ENCODE peak calls at places on chromosomes 5 and 9, in four cellular contexts. One of them, this sample, is unnamed. For H3K36me3, the result is how much of the 10 kb centered on the place peaks cover.

GRCh38 chr9:81814794-81815464 is 113.3 kb upstream of the SPATA31D4 start:
- DNase-seq in CD8-positive, alpha-beta memory T cell: no peak
- DNase-seq in lung: no peak
- DNase-seq in aorta: no peak
- DNase-seq in this sample: no peak

GRCh38 chr5:129905467-129906176 is 1.4 kb downstream of the CHSY3 start:
- DNase-seq in CD8-positive, alpha-beta memory T cell: no peak
- DNase-seq in lung: no peak
- DNase-seq in aorta: peak
- DNase-seq in this sample: peak

GRCh38 chr9:86487222-86487841 is 133.1 kb upstream of the TUT7 start:
- DNase-seq in CD8-positive, alpha-beta memory T cell: no peak
- DNase-seq in lung: no peak
- DNase-seq in aorta: no peak
- DNase-seq in this sample: no peak

GRCh38 chr9:134552349-134552990 is 89.1 kb upstream of the COL5A1 start:
- DNase-seq in CD8-positive, alpha-beta memory T cell: no peak
- DNase-seq in lung: no peak
- DNase-seq in aorta: peak
- DNase-seq in this sample: no peak

GRCh38 chr5:132263548-132264261 is 6.2 kb downstream of the PDLIM4 start:
- DNase-seq in CD8-positive, alpha-beta memory T cell: no peak
- DNase-seq in lung: peak
- DNase-seq in aorta: peak
- DNase-seq in this sample: peak

GRCh38 chr5:95809414-95809960 is 13.0 kb downstream of the GLRX start:
- DNase-seq in CD8-positive, alpha-beta memory T cell: no peak
- DNase-seq in lung: no peak
- DNase-seq in aorta: no peak
- DNase-seq in this sample: no peak

GRCh38 chr9:95772320-95773060 is 103.0 kb upstream of the ERCC6L2 start:
- DNase-seq in CD8-positive, alpha-beta memory T cell: no peak
- DNase-seq in lung: peak
- DNase-seq in aorta: no peak
- DNase-seq in this sample: peak

GRCh38 chr5:132110930-132111329 is 37.3 kb downstream of the CSF2 start:
- DNase-seq in CD8-positive, alpha-beta memory T cell: no peak
- DNase-seq in lung: no peak
- DNase-seq in aorta: no peak
- DNase-seq in this sample: no peak

GRCh38 chr5:139052975-139053374 is 145.2 kb downstream of the SIL1 start:
- DNase-seq in CD8-positive, alpha-beta memory T cell: no peak
- DNase-seq in lung: no peak
- DNase-seq in aorta: no peak
- DNase-seq in this sample: no peak

GRCh38 chr9:114016101-114016500 is 62.0 kb downstream of the AMBP start:
- DNase-seq in CD8-positive, alpha-beta memory T cell: no peak
- DNase-seq in lung: no peak
- DNase-seq in aorta: peak
- DNase-seq in this sample: peak

GRCh38 chr9:35774907-35775635 is 16.3 kb upstream of the NPR2 start:
- DNase-seq in CD8-positive, alpha-beta memory T cell: no peak
- DNase-seq in lung: no peak
- DNase-seq in aorta: no peak
- DNase-seq in this sample: no peak

GRCh38 chr9:110217656-110218099 is 9.7 kb upstream of the C9orf152 start:
- DNase-seq in CD8-positive, alpha-beta memory T cell: no peak
- DNase-seq in lung: no peak
- DNase-seq in aorta: no peak
- DNase-seq in this sample: no peak

GRCh38 chr5:101995585-101995984 is 300.5 kb downstream of the SLCO4C1 start:
- DNase-seq in CD8-positive, alpha-beta memory T cell: no peak
- DNase-seq in lung: no peak
- DNase-seq in aorta: no peak
- DNase-seq in this sample: peak

GRCh38 chr5:30042677-30043076 is 1150.8 kb upstream of the CDH6 start:
- DNase-seq in CD8-positive, alpha-beta memory T cell: no peak
- DNase-seq in lung: no peak
- DNase-seq in aorta: no peak
- DNase-seq in this sample: no peak

GRCh38 chr5:158560170-158560569 is 539.5 kb downstream of the EBF1 start:
- DNase-seq in CD8-positive, alpha-beta memory T cell: no peak
- DNase-seq in lung: no peak
- DNase-seq in aorta: no peak
- DNase-seq in this sample: no peak

GRCh38 chr9:114473447-114473801 is 31.8 kb downstream of the WHRN start:
- DNase-seq in CD8-positive, alpha-beta memory T cell: no peak
- DNase-seq in lung: no peak
- DNase-seq in aorta: no peak
- DNase-seq in this sample: no peak

GRCh38 chr5:5025774-5026406 is 114.2 kb upstream of the ADAMTS16 start:
- DNase-seq in CD8-positive, alpha-beta memory T cell: no peak
- DNase-seq in lung: no peak
- DNase-seq in aorta: no peak
- DNase-seq in this sample: no peak

GRCh38 chr9:90860826-90861225 is 59.2 kb downstream of the SYK start:
- DNase-seq in CD8-positive, alpha-beta memory T cell: no peak
- DNase-seq in lung: peak
- DNase-seq in aorta: no peak
- DNase-seq in this sample: no peak

GRCh38 chr9:89601856-89602562 is 2.8 kb upstream of the GADD45G start:
- DNase-seq in CD8-positive, alpha-beta memory T cell: no peak
- DNase-seq in lung: no peak
- DNase-seq in aorta: no peak
- DNase-seq in this sample: no peak

GRCh38 chr5:126100767-126101166 is 322.4 kb upstream of the GRAMD2B start:
- DNase-seq in CD8-positive, alpha-beta memory T cell: no peak
- DNase-seq in lung: no peak
- DNase-seq in aorta: no peak
- DNase-seq in this sample: no peak

GRCh38 chr9:99257723-99258364 is 35.8 kb downstream of the SEC61B start:
- DNase-seq in CD8-positive, alpha-beta memory T cell: no peak
- DNase-seq in lung: no peak
- DNase-seq in aorta: no peak
- DNase-seq in this sample: no peak

GRCh38 chr9:22052376-22052945 is 43.4 kb upstream of the CDKN2B start:
- DNase-seq in CD8-positive, alpha-beta memory T cell: peak
- DNase-seq in lung: no peak
- DNase-seq in aorta: no peak
- DNase-seq in this sample: no peak

GRCh38 chr5:149418910-149419531 is 39.9 kb upstream of the IL17B start:
- DNase-seq in CD8-positive, alpha-beta memory T cell: no peak
- DNase-seq in lung: no peak
- DNase-seq in aorta: peak
- DNase-seq in this sample: no peak

GRCh38 chr9:133347985-133348762 is at the start of the genes MED22 and RPL7A:
- DNase-seq in CD8-positive, alpha-beta memory T cell: peak
- DNase-seq in lung: peak
- DNase-seq in aorta: peak
- DNase-seq in this sample: peak

GRCh38 chr5:37771203-37771611 is 68.6 kb downstream of the GDNF start:
- DNase-seq in CD8-positive, alpha-beta memory T cell: no peak
- DNase-seq in lung: no peak
- DNase-seq in aorta: no peak
- DNase-seq in this sample: no peak

GRCh38 chr9:137006116-137007003 is 10.0 kb upstream of the CLIC3 start:
- DNase-seq in CD8-positive, alpha-beta memory T cell: no peak
- DNase-seq in lung: no peak
- DNase-seq in aorta: no peak
- DNase-seq in this sample: no peak

GRCh38 chr5:135236187-135236835 is 162.7 kb downstream of the MACROH2A1 start:
- DNase-seq in CD8-positive, alpha-beta memory T cell: no peak
- DNase-seq in lung: no peak
- DNase-seq in aorta: no peak
- DNase-seq in this sample: no peak

GRCh38 chr9:89022902-89023301 is 31.6 kb downstream of the S1PR3 start:
- DNase-seq in CD8-positive, alpha-beta memory T cell: no peak
- DNase-seq in lung: peak
- DNase-seq in aorta: no peak
- DNase-seq in this sample: no peak

GRCh38 chr9:131702911-131703310 is 37.0 kb downstream of the RAPGEF1 start:
- DNase-seq in CD8-positive, alpha-beta memory T cell: no peak
- DNase-seq in lung: no peak
- DNase-seq in aorta: no peak
- DNase-seq in this sample: no peak

GRCh38 chr5:145834917-145835838 is at the start of gene PRELID2:
- DNase-seq in CD8-positive, alpha-beta memory T cell: peak
- DNase-seq in lung: peak
- DNase-seq in aorta: peak
- DNase-seq in this sample: peak

GRCh38 chr5:53288511-53288910 is 179.0 kb upstream of the MOCS2 start:
- DNase-seq in CD8-positive, alpha-beta memory T cell: no peak
- DNase-seq in lung: no peak
- DNase-seq in aorta: no peak
- DNase-seq in this sample: no peak

GRCh38 chr5:134509308-134510040 is 16.0 kb upstream of the JADE2 start:
- DNase-seq in CD8-positive, alpha-beta memory T cell: no peak
- DNase-seq in lung: no peak
- DNase-seq in aorta: peak
- DNase-seq in this sample: no peak

GRCh38 chr5:111699324-111699723 is 57.7 kb downstream of the NREP start:
- DNase-seq in CD8-positive, alpha-beta memory T cell: no peak
- DNase-seq in lung: peak
- DNase-seq in aorta: no peak
- DNase-seq in this sample: no peak

GRCh38 chr5:96148376-96148775 is 186.7 kb upstream of the ELL2 start:
- DNase-seq in CD8-positive, alpha-beta memory T cell: no peak
- DNase-seq in lung: no peak
- DNase-seq in aorta: no peak
- DNase-seq in this sample: no peak

GRCh38 chr9:134827993-134828392 is 52.6 kb upstream of the FCN2 start:
- DNase-seq in CD8-positive, alpha-beta memory T cell: no peak
- DNase-seq in lung: no peak
- DNase-seq in aorta: no peak
- DNase-seq in this sample: no peak

GRCh38 chr5:170536498-170536897 is 32.7 kb downstream of the KCNIP1 start:
- DNase-seq in CD8-positive, alpha-beta memory T cell: no peak
- DNase-seq in lung: no peak
- DNase-seq in aorta: no peak
- DNase-seq in this sample: no peak

DNA sequence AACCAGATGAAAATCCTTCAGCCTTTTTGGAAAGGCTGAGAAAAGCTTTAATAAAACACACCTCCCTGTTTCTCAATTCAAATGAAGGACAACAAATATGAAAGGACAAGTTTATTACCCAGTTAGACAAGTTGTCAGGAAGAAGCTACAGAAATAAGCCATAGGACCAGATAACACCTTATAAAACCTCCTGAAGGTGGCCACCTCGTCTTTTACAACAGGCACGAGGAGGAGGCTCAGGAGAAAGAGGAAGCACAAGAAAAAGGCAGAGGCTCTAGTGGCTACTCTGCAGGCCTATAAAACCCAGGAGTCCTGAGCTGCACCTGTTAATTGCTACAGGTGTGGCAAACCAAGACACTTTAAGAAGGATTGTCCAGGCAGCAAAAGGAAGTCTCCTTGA is 352.1 kb upstream of the CDH18 start:
- DNase-seq in CD8-positive, alpha-beta memory T cell: no peak
- DNase-seq in lung: no peak
- DNase-seq in aorta: no peak
- DNase-seq in this sample: no peak
- H3K36me3 ChIP-seq in CD8-positive, alpha-beta memory T cell: under half
- H3K36me3 ChIP-seq in lung: under half
- H3K36me3 ChIP-seq in aorta: under half
- H3K36me3 ChIP-seq in this sample: under half

DNA sequence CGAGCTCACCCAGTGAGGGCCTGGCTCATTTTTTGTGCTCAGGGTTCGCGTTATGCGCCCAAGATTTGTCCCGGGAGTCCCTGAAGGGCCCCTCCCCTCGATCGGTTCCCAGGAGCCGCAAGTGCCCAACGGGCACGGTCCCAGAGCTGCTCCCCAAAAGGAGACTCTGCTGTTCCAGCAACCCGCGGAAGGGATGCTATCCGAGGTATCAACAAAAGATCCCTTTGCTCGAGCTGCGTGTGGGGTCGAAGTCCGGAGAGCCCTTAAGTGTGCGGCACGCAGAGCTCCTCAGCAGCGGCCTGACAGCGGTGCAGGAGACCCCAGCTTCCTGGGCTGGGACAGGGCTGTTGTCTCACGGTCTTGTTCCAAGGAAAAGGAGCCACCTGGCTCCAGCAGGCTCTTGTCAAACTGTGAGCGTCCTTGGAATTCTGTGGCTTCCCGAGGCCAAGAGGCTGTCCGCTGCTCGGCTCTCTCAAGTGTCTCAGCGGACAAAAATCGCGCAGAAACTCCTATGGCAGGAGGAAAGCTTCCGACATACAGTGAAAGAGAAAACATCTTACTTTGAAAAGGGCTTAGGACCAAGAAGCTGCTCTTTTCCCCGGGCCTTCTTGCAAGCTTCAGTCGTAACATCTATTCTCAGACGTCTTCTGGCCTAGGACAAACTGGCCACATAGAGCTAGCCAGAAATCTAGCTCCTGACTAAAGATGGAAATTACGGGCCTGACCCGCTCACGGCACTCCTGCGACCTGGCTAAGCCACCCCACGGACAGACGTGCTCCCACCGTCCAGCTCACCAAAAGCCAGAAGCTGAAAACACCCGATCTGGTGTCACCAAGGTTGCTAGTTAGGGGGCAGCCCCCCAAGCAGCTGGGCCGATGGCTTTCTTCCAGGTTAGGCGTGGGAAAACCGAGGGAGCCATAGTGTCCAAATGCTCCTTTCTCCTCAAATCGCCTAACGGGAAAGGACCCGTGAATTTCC is 2.6 kb upstream of the FOXB2 start:
- DNase-seq in CD8-positive, alpha-beta memory T cell: no peak
- DNase-seq in lung: no peak
- DNase-seq in aorta: no peak
- DNase-seq in this sample: no peak
- H3K4me3 ChIP-seq in CD8-positive, alpha-beta memory T cell: no peak
- H3K4me3 ChIP-seq in lung: no peak
- H3K4me3 ChIP-seq in aorta: no peak
- H3K4me3 ChIP-seq in this sample: no peak

GRCh38 chr5:115810776-115811175 is 5.7 kb downstream of the CDO1 start:
- DNase-seq in CD8-positive, alpha-beta memory T cell: no peak
- DNase-seq in lung: no peak
- DNase-seq in aorta: no peak
- DNase-seq in this sample: no peak
- H3K27ac ChIP-seq in CD8-positive, alpha-beta memory T cell: no peak
- H3K27ac ChIP-seq in lung: no peak
- H3K27ac ChIP-seq in aorta: no peak
- H3K27ac ChIP-seq in this sample: no peak

DNA sequence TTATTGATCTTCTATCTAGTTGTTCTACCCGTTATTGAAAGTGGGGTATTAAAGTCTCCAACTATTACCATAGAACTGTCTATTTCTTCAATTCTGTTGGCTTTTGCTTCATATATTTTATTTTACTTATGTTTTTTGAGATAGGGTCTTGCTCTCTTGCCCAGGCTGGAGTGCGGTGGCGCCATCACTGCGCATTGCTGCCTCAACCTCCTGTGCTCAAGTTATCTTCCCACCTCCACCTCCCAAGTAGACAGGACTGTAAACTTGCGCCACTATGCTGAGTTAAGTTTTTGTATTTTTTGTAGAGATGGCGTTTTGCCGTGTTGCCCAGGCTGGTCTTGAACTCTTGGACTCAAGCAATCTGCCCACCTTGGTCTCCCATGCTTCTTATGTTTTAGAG is 16.2 kb downstream of the SNAPC3 start:
- DNase-seq in CD8-positive, alpha-beta memory T cell: no peak
- DNase-seq in lung: no peak
- DNase-seq in aorta: no peak
- DNase-seq in this sample: no peak
- H3K36me3 ChIP-seq in CD8-positive, alpha-beta memory T cell: under half
- H3K36me3 ChIP-seq in lung: under half
- H3K36me3 ChIP-seq in aorta: under half
- H3K36me3 ChIP-seq in this sample: under half